ENCODE peak calls at places on chromosome 3, in five cellular contexts. T is brain microvascular endothelial cell, X is A673, E is heart left ventricle, P is lower lobe of right lung. B is an unnamed sample.

GRCh38 chr3:54157860-54158259 is 35.5 kb downstream of the CACNA2D3 start:
- DNase-seq in P (no peak), T (no peak), X (no peak), E (no peak), B (no peak)

GRCh38 chr3:10015476-10015904 is 10.7 kb upstream of the FANCD2 start:
- DNase-seq in P (peak), T (peak), X (peak), E (peak), B (peak)

GRCh38 chr3:63968612-63969350 is 54.5 kb downstream of the PSMD6 start:
- DNase-seq in E (no peak), P (no peak), X (no peak), T (no peak), B (no peak)

GRCh38 chr3:50165388-50166308 is 10.5 kb downstream of the SEMA3F start:
- DNase-seq in E (no peak), X (no peak), T (no peak), P (no peak), B (peak)

GRCh38 chr3:120093119-120093922 is 926 bp downstream of the GSK3B start:
- DNase-seq in P (no peak), X (peak), T (no peak), E (no peak), B (no peak)

GRCh38 chr3:37745079-37745478 is 116.6 kb upstream of the CTDSPL start:
- DNase-seq in E (no peak), P (no peak), T (no peak), X (no peak), B (no peak)

GRCh38 chr3:10764314-10765051 is 51.5 kb upstream of the SLC6A11 start:
- DNase-seq in X (no peak), T (no peak), E (no peak), P (no peak), B (peak)

GRCh38 chr3:107369791-107370190 is 7.4 kb upstream of the CCDC54 start:
- DNase-seq in X (no peak), T (no peak), P (no peak), E (no peak), B (no peak)

GRCh38 chr3:126111566-126112475 is 27.9 kb upstream of the SLC41A3 start:
- DNase-seq in P (no peak), E (no peak), X (no peak), T (no peak), B (no peak)

GRCh38 chr3:143594217-143594616 is 254.1 kb downstream of the SLC9A9 start:
- DNase-seq in P (no peak), X (no peak), T (no peak), E (no peak), B (no peak)

GRCh38 chr3:186286114-186286513 is 75.9 kb downstream of the DGKG start:
- DNase-seq in X (no peak), P (no peak), E (no peak), T (peak), B (no peak)

GRCh38 chr3:45170071-45170470 is 23.9 kb upstream of the CDCP1 start:
- DNase-seq in T (no peak), P (no peak), E (peak), X (peak), B (no peak)

GRCh38 chr3:186421946-186422345 is 59.9 kb upstream of the DGKG start:
- DNase-seq in P (no peak), T (no peak), E (no peak), X (no peak), B (no peak)

GRCh38 chr3:192060160-192060783 is 599.3 kb downstream of the PYDC2 start:
- DNase-seq in T (no peak), X (peak), P (no peak), E (no peak), B (no peak)

GRCh38 chr3:188863999-188864406 is 307.8 kb upstream of the TPRG1 start:
- DNase-seq in P (no peak), X (no peak), T (no peak), E (no peak), B (no peak)

GRCh38 chr3:159536876-159537275 is 451.8 kb upstream of the IL12A start:
- DNase-seq in T (no peak), X (no peak), E (no peak), P (no peak), B (no peak)

GRCh38 chr3:110686691-110687090 is 384.9 kb upstream of the NECTIN3 start:
- DNase-seq in X (no peak), T (no peak), E (no peak), P (no peak), B (no peak)

GRCh38 chr3:13702226-13702820 is 153.4 kb downstream of the FBLN2 start:
- DNase-seq in T (no peak), X (no peak), E (no peak), P (no peak), B (no peak)

GRCh38 chr3:14921811-14922705 is 25.3 kb upstream of the NR2C2 start:
- DNase-seq in X (no peak), T (no peak), E (no peak), P (no peak), B (no peak)

GRCh38 chr3:40912461-40912860 is 286.8 kb upstream of the CTNNB1 start:
- DNase-seq in E (no peak), X (no peak), T (no peak), P (no peak), B (no peak)
- H3K27ac ChIP-seq in E (no peak), X (no peak), T (no peak), P (no peak), B (no peak)

DNA sequence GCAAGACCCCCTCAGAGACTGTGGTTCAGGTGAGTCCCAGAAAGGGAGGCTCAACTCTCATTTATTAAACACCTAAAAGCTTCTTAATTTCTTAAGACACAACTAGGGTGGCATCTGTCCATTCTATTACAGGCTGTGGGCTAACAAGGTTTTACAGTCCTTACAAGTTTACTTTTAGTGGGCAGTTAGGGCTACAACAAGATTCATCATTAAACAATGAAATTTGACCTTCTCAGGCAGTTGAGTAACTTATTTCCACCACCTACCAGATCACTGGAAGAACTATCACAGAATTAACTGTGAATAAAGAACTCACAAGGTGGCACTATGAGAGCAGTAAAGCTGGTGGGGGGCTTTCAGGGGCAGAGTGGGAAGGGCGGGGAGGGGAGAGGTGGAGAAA is 132.6 kb downstream of the PLD1 start:
- DNase-seq in P (no peak), X (no peak), T (no peak), E (no peak), B (no peak)
- H3K27ac ChIP-seq in P (no peak), X (no peak), T (no peak), E (no peak), B (no peak)

GRCh38 chr3:125073506-125073905 is 17.7 kb upstream of the HEG1 start:
- DNase-seq in P (no peak), X (no peak), E (no peak), T (no peak), B (no peak)
- H3K27ac ChIP-seq in P (no peak), X (no peak), E (no peak), T (no peak), B (no peak)

GRCh38 chr3:123299581-123299980 is 97.8 kb downstream of the SEC22A start:
- DNase-seq in E (no peak), X (no peak), T (no peak), P (peak), B (no peak)

GRCh38 chr3:123298903-123299302 is 97.2 kb downstream of the SEC22A start:
- DNase-seq in X (peak), P (no peak), E (no peak), T (no peak), B (no peak)

GRCh38 chr3:123300572-123300971 is 98.8 kb downstream of the SEC22A start:
- DNase-seq in T (no peak), X (no peak), E (no peak), P (peak), B (no peak)

GRCh38 chr3:123301331-123302184 is 99.8 kb downstream of the SEC22A start:
- DNase-seq in P (peak), E (no peak), X (no peak), T (no peak), B (no peak)

GRCh38 chr3:123300056-123300455 is 98.3 kb downstream of the SEC22A start:
- DNase-seq in X (no peak), P (peak), T (no peak), E (no peak), B (no peak)
- H3K27ac ChIP-seq in X (no peak), P (no peak), T (no peak), E (no peak), B (no peak)

DNA sequence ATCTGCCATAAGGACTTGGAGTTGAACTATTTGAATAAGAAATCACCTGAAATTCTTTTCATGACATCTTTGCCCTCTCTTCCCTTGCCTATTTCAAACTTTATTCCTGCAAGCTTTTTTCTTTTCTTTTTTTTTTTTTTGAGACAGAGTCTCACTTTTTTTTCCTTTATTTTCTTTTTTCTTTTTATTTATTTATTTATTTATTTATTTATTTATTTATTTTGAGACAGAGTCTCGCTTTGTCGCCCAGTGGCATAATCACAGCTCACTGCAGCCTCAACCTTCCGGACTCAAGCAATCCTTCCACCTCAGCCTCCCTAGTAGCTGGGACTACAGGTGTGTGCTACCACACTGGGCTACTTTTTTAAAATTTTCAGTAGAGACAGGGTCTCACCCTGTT is 369.3 kb upstream of the ATP11B start:
- DNase-seq in E (no peak), X (no peak), P (no peak), T (no peak), B (no peak)
- H3K27ac ChIP-seq in E (no peak), X (no peak), P (no peak), T (no peak), B (no peak)

DNA sequence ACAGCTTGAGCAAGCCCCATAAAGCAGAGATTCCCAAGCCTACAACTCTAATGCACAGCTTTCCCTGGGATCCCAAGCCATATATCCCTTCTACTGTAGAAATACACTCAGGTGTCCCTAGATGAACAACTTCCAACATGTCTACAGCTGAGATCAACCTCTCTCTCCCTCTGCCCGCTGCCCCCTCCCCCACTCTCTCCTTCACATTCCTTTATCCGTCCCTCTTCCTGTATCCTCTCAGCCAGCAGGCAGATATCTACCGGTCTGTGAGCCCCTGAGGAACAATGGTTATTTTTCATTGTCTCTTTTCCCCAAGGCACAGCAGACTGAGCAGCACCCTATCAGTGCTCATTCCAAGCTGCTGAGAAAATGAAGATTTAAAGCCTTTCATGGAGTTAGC is 138.6 kb downstream of the SUCLG2 start:
- DNase-seq in E (no peak), T (no peak), P (no peak), X (no peak), B (no peak)
- H3K27ac ChIP-seq in E (no peak), T (no peak), P (no peak), X (no peak), B (no peak)

GRCh38 chr3:131795382-131796085 is 239.3 kb downstream of the CPNE4 start:
- DNase-seq in T (peak), E (no peak), P (no peak), X (peak), B (no peak)
- H3K27ac ChIP-seq in T (no peak), E (no peak), P (no peak), X (peak), B (no peak)

DNA sequence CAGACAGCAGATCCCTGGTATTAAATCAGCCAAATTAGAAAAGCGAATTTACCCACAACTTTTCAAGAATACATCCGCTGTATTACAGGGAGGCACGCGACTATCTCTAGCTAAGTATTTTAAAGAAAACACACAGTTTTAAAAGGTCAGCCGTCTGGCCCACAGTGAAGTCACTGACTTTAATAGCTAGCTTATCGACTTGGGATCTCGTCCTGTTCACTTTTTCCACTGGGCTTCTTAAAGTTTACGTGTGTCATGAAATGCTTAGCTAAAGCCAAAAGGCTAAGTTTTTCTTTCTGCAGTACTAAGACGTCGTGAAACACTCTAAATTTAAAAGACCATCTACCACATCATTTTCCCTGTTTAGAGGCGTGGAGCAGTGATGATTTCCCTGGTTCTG is 27.2 kb downstream of the LRIG1 start:
- DNase-seq in P (no peak), T (peak), X (no peak), E (no peak), B (no peak)
- H3K27ac ChIP-seq in P (no peak), T (peak), X (no peak), E (no peak), B (no peak)

GRCh38 chr3:47034868-47035489 is 55.5 kb downstream of the NBEAL2 start:
- DNase-seq in X (no peak), P (no peak), T (no peak), E (no peak), B (peak)
- H3K27ac ChIP-seq in X (no peak), P (no peak), T (no peak), E (no peak), B (peak)